ENCODE peak calls at places on chromosomes 3 and 15, in four cellular contexts. W is ACHN; Z is fibroblast of the aortic adventitia; P is activated T-helper 1 cell treated with anti-CD3 and anti-CD28 coated beads, Interleukin-12 subunit alpha, Interleukin-12 subunit beta, Interleukin-2, Interleukin-4 antibody, amounts not matched to agents 30 ng/mL and 10 ng/mL and 1 ng/mL, durations not matched to agents 14 hours and 24 hours and 36 hours. S is an unnamed sample.

GRCh38 chr15:31277335-31278055 is 49.1 kb upstream of the KLF13 start:
- DNase-seq in W (no peak), Z (no peak), P (no peak), S (no peak)

GRCh38 chr3:24565053-24565452 is 70.4 kb upstream of the THRB start:
- DNase-seq in W (no peak), Z (no peak), P (no peak), S (no peak)

GRCh38 chr15:87408902-87409301 is 847.6 kb downstream of the NTRK3 start:
- DNase-seq in W (no peak), Z (no peak), P (no peak), S (no peak)

GRCh38 chr3:69770219-69770618 is 31.0 kb downstream of the MITF start:
- DNase-seq in W (peak; percentile 93), Z (no peak), P (no peak), S (peak; percentile 97)

GRCh38 chr3:150083653-150084037 is 113.0 kb upstream of the PFN2 start:
- DNase-seq in W (no peak), Z (peak; percentile 78), P (no peak), S (no peak)

GRCh38 chr3:135982922-135983581 is 17.5 kb downstream of the PPP2R3A start:
- DNase-seq in W (peak; percentile 46), Z (peak; percentile 17), P (no peak), S (no peak)

GRCh38 chr3:55402886-55403605 is 84.1 kb downstream of the WNT5A start:
- DNase-seq in W (no peak), Z (no peak), P (no peak), S (peak; percentile 59)

GRCh38 chr15:35698331-35698730 is 152.4 kb upstream of the DPH6 start:
- DNase-seq in W (no peak), Z (no peak), P (no peak), S (no peak)

GRCh38 chr3:128301186-128302023 is 148.1 kb downstream of the EEFSEC start:
- DNase-seq in W (no peak), Z (no peak), P (no peak), S (no peak)

GRCh38 chr3:54313418-54313817 is 191.1 kb downstream of the CACNA2D3 start:
- DNase-seq in W (no peak), Z (no peak), P (no peak), S (no peak)

GRCh38 chr15:45611305-45611704 is 23.5 kb upstream of the SQOR start:
- DNase-seq in W (peak; percentile 38), Z (peak; percentile 43), P (no peak), S (no peak)

GRCh38 chr3:14124223-14124614 is 451 bp downstream of the CHCHD4 start:
- DNase-seq in W (peak; percentile 33), Z (peak; percentile 39), P (peak; percentile 51), S (no peak)

GRCh38 chr15:91224750-91225380 is 124.8 kb downstream of the SV2B start:
- DNase-seq in W (peak; percentile 41), Z (peak; percentile 45), P (no peak), S (peak; percentile 1)

GRCh38 chr3:4821975-4822374 is 157.3 kb upstream of the BHLHE40 start:
- DNase-seq in W (no peak), Z (no peak), P (peak; percentile 82), S (no peak)

GRCh38 chr3:107421170-107421792 is 44.0 kb downstream of the CCDC54 start:
- DNase-seq in W (peak; percentile 76), Z (peak; percentile 78), P (no peak), S (no peak)

GRCh38 chr15:92636950-92637481 is 18.6 kb downstream of the FAM174B start:
- DNase-seq in W (no peak), Z (no peak), P (no peak), S (no peak)

GRCh38 chr3:16723994-16724393 is 118.8 kb upstream of the DAZL start:
- DNase-seq in W (peak; percentile 4), Z (peak; percentile 22), P (no peak), S (no peak)

S was measured in epithelial cell of proximal tubule.